ENCODE peak calls at places on chromosomes 13 and 19, in five cellular contexts. D is NCI-H2171 treated with DMSO at 0.1 percent for 48 hours; G is foreskin fibroblast; L is GDM1; M is CD4-positive, alpha-beta memory T cell. V is an unnamed sample.

GRCh38 chr19:41575998-41576397 is at the start of gene CEACAM21:
- DNase-seq in D (no peak), L (peak), M (no peak), G (no peak), V (no peak)

GRCh38 chr19:20182232-20182785 is 15.3 kb downstream of the ZNF486 start:
- DNase-seq in D (no peak), M (no peak), L (no peak), G (no peak), V (no peak)

GRCh38 chr13:48660356-48661076 is 6.8 kb downstream of the CYSLTR2 start:
- DNase-seq in D (no peak), M (no peak), G (no peak), L (peak), V (no peak)

GRCh38 chr13:36700170-36700569 is 26.4 kb downstream of the SERTM1 start:
- DNase-seq in D (no peak), M (no peak), L (no peak), G (no peak), V (no peak)

GRCh38 chr13:87999791-88000190 is 328.6 kb downstream of the SLITRK5 start:
- DNase-seq in M (no peak), D (no peak), L (peak), G (no peak), V (no peak)

GRCh38 chr13:25111557-25111956 is 15.6 kb downstream of the PABPC3 start:
- DNase-seq in G (no peak), D (no peak), L (no peak), M (no peak), V (no peak)

GRCh38 chr19:13018037-13018914 is 23.0 kb downstream of the NFIX start:
- DNase-seq in D (no peak), G (no peak), M (no peak), L (no peak), V (no peak)

GRCh38 chr13:41028051-41028450 is 8.9 kb upstream of the ELF1 start:
- DNase-seq in G (no peak), M (no peak), D (no peak), L (no peak), V (no peak)

GRCh38 chr13:24123761-24124160 is 36.8 kb upstream of the SPATA13 start:
- DNase-seq in D (no peak), L (no peak), G (no peak), M (no peak), V (no peak)

GRCh38 chr19:47416667-47417033 is 2.7 kb downstream of the MEIS3 start:
- DNase-seq in L (no peak), G (no peak), M (no peak), D (no peak), V (no peak)

GRCh38 chr19:17873661-17874422 is 2.1 kb downstream of the SLC5A5 start:
- DNase-seq in G (no peak), M (peak), L (no peak), D (peak), V (no peak)

GRCh38 chr19:440391-441212 is 20.2 kb downstream of the SHC2 start:
- DNase-seq in M (no peak), G (no peak), D (no peak), L (no peak), V (no peak)

GRCh38 chr19:40962460-40962961 is 28.6 kb upstream of the CYP2B6 start:
- DNase-seq in M (no peak), D (no peak), G (peak), L (no peak), V (peak)

GRCh38 chr19:38224014-38224862 is at the start of gene DPF1:
- DNase-seq in M (peak), G (peak), D (peak), L (peak), V (no peak)

GRCh38 chr19:34213283-34213682 is 41.0 kb downstream of the LSM14A start:
- DNase-seq in M (no peak), D (no peak), L (no peak), G (no peak), V (no peak)

GRCh38 chr13:31204592-31204991 is 4.8 kb downstream of the B3GLCT start:
- DNase-seq in G (peak), L (no peak), D (no peak), M (no peak), V (no peak)

GRCh38 chr13:26254583-26255102 is 714 bp downstream of the CDK8 start:
- DNase-seq in L (peak), D (peak), G (peak), M (peak), V (no peak)

GRCh38 chr19:16915135-16915534 is 26.3 kb downstream of the F2RL3 start:
- DNase-seq in D (no peak), G (no peak), M (no peak), L (no peak), V (no peak)

GRCh38 chr19:8097198-8097597 is 44.6 kb downstream of the CCL25 start:
- DNase-seq in L (no peak), D (peak), G (no peak), M (no peak), V (no peak)

GRCh38 chr13:39603424-39603947 is 493 bp upstream of the LHFPL6 start:
- DNase-seq in G (peak), L (no peak), M (no peak), D (no peak), V (no peak)

GRCh38 chr13:113930711-113931637 is 42.9 kb downstream of the C13orf46 start:
- DNase-seq in M (peak), G (no peak), D (no peak), L (no peak), V (no peak)

GRCh38 chr19:35404879-35405622 is 34.2 kb downstream of the GPR42 start:
- DNase-seq in L (no peak), D (no peak), G (peak), M (no peak), V (peak)

GRCh38 chr13:101919541-101920306 is 467.2 kb downstream of the ITGBL1 start:
- DNase-seq in L (no peak), G (no peak), D (peak), M (no peak), V (no peak)

GRCh38 chr13:41059466-41059865 is 1.8 kb upstream of the WBP4 start:
- DNase-seq in D (no peak), G (no peak), M (no peak), L (no peak), V (no peak)

GRCh38 chr13:20848944-20849343 is 53.6 kb downstream of the XPO4 start:
- DNase-seq in D (no peak), M (no peak), L (no peak), G (no peak), V (no peak)

GRCh38 chr13:30224732-30225131 is 82.6 kb downstream of the KATNAL1 start:
- DNase-seq in D (no peak), M (no peak), L (no peak), G (peak), V (peak)

GRCh38 chr19:17673937-17674799 is 14.0 kb downstream of the UNC13A start:
- DNase-seq in D (no peak), G (no peak), L (no peak), M (no peak), V (no peak)

GRCh38 chr13:55219538-55219937 is 1921.2 kb upstream of the PRR20A start:
- DNase-seq in D (no peak), L (no peak), M (no peak), G (no peak), V (no peak)

GRCh38 chr19:13906525-13906904 is 514 bp downstream of the CC2D1A start:
- DNase-seq in D (no peak), M (no peak), G (no peak), L (no peak), V (no peak)

GRCh38 chr19:46886546-46887239 is 25.9 kb downstream of the ARHGAP35 start:
- DNase-seq in G (no peak), D (no peak), M (no peak), L (no peak), V (no peak)

GRCh38 chr19:5338661-5339469 is 1.7 kb downstream of the PTPRS start:
- DNase-seq in L (no peak), G (no peak), M (no peak), D (peak), V (no peak)

GRCh38 chr19:29119582-29119981 is 93.4 kb downstream of the UQCRFS1 start:
- DNase-seq in L (no peak), D (no peak), G (no peak), M (no peak), V (no peak)

GRCh38 chr19:45834970-45835369 is 19.9 kb upstream of the RSPH6A start:
- DNase-seq in L (no peak), M (no peak), G (no peak), D (no peak), V (no peak)

GRCh38 chr19:45973564-45974338 is at the start of gene NOVA2:
- DNase-seq in G (peak), M (no peak), D (peak), L (no peak), V (no peak)

GRCh38 chr19:12364391-12365093 is 941 bp downstream of the ZNF442 start:
- DNase-seq in M (peak), D (no peak), G (peak), L (no peak), V (no peak)

GRCh38 chr19:15399635-15400034 is 19.2 kb downstream of the AKAP8L start:
- DNase-seq in M (no peak), D (no peak), G (no peak), L (no peak), V (no peak)

GRCh38 chr13:25922373-25922772 is 129.4 kb downstream of the SHISA2 start:
- DNase-seq in D (no peak), M (no peak), G (no peak), L (no peak), V (no peak)

GRCh38 chr19:38303517-38304351 is at the start of gene C19orf33:
- DNase-seq in M (no peak), L (no peak), G (no peak), D (no peak), V (no peak)

GRCh38 chr13:99577934-99578917 is 77.0 kb downstream of the TM9SF2 start:
- DNase-seq in G (no peak), M (no peak), L (no peak), D (no peak), V (no peak)